ENCODE peak calls at places on chromosomes 7 and 10, in seven cellular contexts. S, G, M, V, C, R and T are unnamed samples.

GRCh38 chr7:138837627-138838026 is 39.6 kb upstream of the ATP6V0A4 start:
- DNase-seq in S (no peak), G (no peak), M (no peak), V (peak), C (no peak), R (no peak), T (no peak)

GRCh38 chr10:124092270-124093075 is 925 bp downstream of the CHST15 start:
- DNase-seq in S (no peak), G (peak), M (peak), V (no peak), C (peak), R (peak), T (no peak)

GRCh38 chr10:103693070-103693811 is 162.1 kb downstream of the SH3PXD2A start:
- DNase-seq in S (peak), G (no peak), M (no peak), V (no peak), C (peak), R (no peak), T (peak)

GRCh38 chr10:86341361-86341811 is 25.2 kb downstream of the GRID1 start:
- DNase-seq in S (no peak), G (no peak), M (no peak), V (no peak), C (no peak), R (no peak), T (no peak)

GRCh38 chr7:131688738-131689661 is 132.6 kb upstream of the PODXL start:
- DNase-seq in S (peak), G (peak), M (peak), V (no peak), C (peak), R (peak), T (peak)

GRCh38 chr7:2018786-2019692 is 213.7 kb downstream of the MAD1L1 start:
- DNase-seq in S (no peak), G (no peak), M (no peak), V (peak), C (peak), R (peak), T (no peak)

GRCh38 chr7:28630350-28630749 is 218.0 kb downstream of the CREB5 start:
- DNase-seq in S (no peak), G (no peak), M (no peak), V (no peak), C (no peak), R (no peak), T (no peak)

GRCh38 chr7:25877802-25878789 is 273.9 kb upstream of the NFE2L3 start:
- DNase-seq in S (no peak), G (no peak), M (no peak), V (no peak), C (no peak), R (no peak), T (no peak)

GRCh38 chr10:111837089-111837488 is 346.5 kb downstream of the GPAM start:
- DNase-seq in S (no peak), G (no peak), M (no peak), V (no peak), C (no peak), R (no peak), T (no peak)

GRCh38 chr10:59006511-59007306 is 169.7 kb upstream of the PHYHIPL start:
- DNase-seq in S (no peak), G (no peak), M (no peak), V (peak), C (no peak), R (peak), T (no peak)

GRCh38 chr7:70678621-70679251 is 453.2 kb upstream of the GALNT17 start:
- DNase-seq in S (no peak), G (no peak), M (no peak), V (peak), C (no peak), R (no peak), T (no peak)

GRCh38 chr7:55005241-55005836 is 13.5 kb upstream of the EGFR start:
- DNase-seq in S (no peak), G (no peak), M (no peak), V (no peak), C (no peak), R (no peak), T (no peak)

GRCh38 chr7:139105037-139105382 is 4.5 kb downstream of the ZC3HAV1 start:
- DNase-seq in S (no peak), G (no peak), M (no peak), V (no peak), C (no peak), R (no peak), T (no peak)

GRCh38 chr7:138752568-138753518 is 45.0 kb upstream of the TMEM213 start:
- DNase-seq in S (peak), G (peak), M (peak), V (no peak), C (no peak), R (peak), T (peak)

GRCh38 chr10:21534611-21535493 is 820 bp downstream of the MLLT10 start:
- DNase-seq in S (peak), G (peak), M (peak), V (no peak), C (peak), R (no peak), T (peak)

GRCh38 chr10:99689461-99689860 is 30.2 kb downstream of the ENTPD7 start:
- DNase-seq in S (no peak), G (no peak), M (no peak), V (no peak), C (no peak), R (no peak), T (no peak)

GRCh38 chr10:88200637-88201036 is 337.2 kb downstream of the PTEN start:
- DNase-seq in S (no peak), G (no peak), M (no peak), V (no peak), C (no peak), R (no peak), T (no peak)

GRCh38 chr10:12846718-12847117 is 154.8 kb downstream of the CCDC3 start:
- DNase-seq in S (no peak), G (no peak), M (no peak), V (no peak), C (no peak), R (no peak), T (no peak)

GRCh38 chr7:121138262-121138933 is 149.9 kb downstream of the CPED1 start:
- DNase-seq in S (no peak), G (no peak), M (no peak), V (no peak), C (no peak), R (no peak), T (no peak)

GRCh38 chr7:102042016-102042656 is 224.7 kb downstream of the CUX1 start:
- DNase-seq in S (no peak), G (no peak), M (no peak), V (peak), C (no peak), R (peak), T (no peak)

GRCh38 chr10:93390691-93391090 is 91.4 kb downstream of the MYOF start:
- DNase-seq in S (no peak), G (no peak), M (no peak), V (no peak), C (no peak), R (no peak), T (no peak)

GRCh38 chr7:105336009-105336408 is 52.7 kb downstream of the SRPK2 start:
- DNase-seq in S (no peak), G (no peak), M (no peak), V (no peak), C (no peak), R (no peak), T (no peak)